ENCODE peak calls at places on chromosomes 5 and 9, in ten cellular contexts. One of them, this sample, is unnamed.

GRCh38 chr5:165029471-165029870 is 1524.1 kb downstream of the MAT2B start:
- DNase-seq in IMR-90: peak
- DNase-seq in stimulated activated CD4-positive, alpha-beta T cell treated with anti-CD3 and anti-CD28 coated beads, Interleukin-15, amount 100 ng/mL, for 48 hours: no peak
- DNase-seq in NCI-H1105: no peak
- DNase-seq in lung: no peak
- DNase-seq in mesendoderm: peak
- DNase-seq in HTR-8/SVneo: peak
- DNase-seq in right atrium auricular region: no peak
- DNase-seq in AML-193: peak
- DNase-seq in activated CD4-positive, alpha-beta T cell treated with anti-CD3 and anti-CD28 coated beads, Interleukin-2, amount 50 U/mL, for 4 hours: no peak
- DNase-seq in this sample: no peak

GRCh38 chr5:89480406-89481007 is 597.5 kb upstream of the MEF2C start:
- DNase-seq in IMR-90: no peak
- DNase-seq in stimulated activated CD4-positive, alpha-beta T cell treated with anti-CD3 and anti-CD28 coated beads, Interleukin-15, amount 100 ng/mL, for 48 hours: no peak
- DNase-seq in NCI-H1105: no peak
- DNase-seq in lung: no peak
- DNase-seq in mesendoderm: no peak
- DNase-seq in HTR-8/SVneo: no peak
- DNase-seq in right atrium auricular region: no peak
- DNase-seq in AML-193: no peak
- DNase-seq in activated CD4-positive, alpha-beta T cell treated with anti-CD3 and anti-CD28 coated beads, Interleukin-2, amount 50 U/mL, for 4 hours: no peak
- DNase-seq in this sample: no peak

GRCh38 chr9:137095664-137096517 is 9.1 kb downstream of the MAN1B1 start:
- DNase-seq in IMR-90: no peak
- DNase-seq in stimulated activated CD4-positive, alpha-beta T cell treated with anti-CD3 and anti-CD28 coated beads, Interleukin-15, amount 100 ng/mL, for 48 hours: peak
- DNase-seq in NCI-H1105: no peak
- DNase-seq in lung: no peak
- DNase-seq in mesendoderm: no peak
- DNase-seq in HTR-8/SVneo: no peak
- DNase-seq in right atrium auricular region: no peak
- DNase-seq in AML-193: no peak
- DNase-seq in activated CD4-positive, alpha-beta T cell treated with anti-CD3 and anti-CD28 coated beads, Interleukin-2, amount 50 U/mL, for 4 hours: peak
- DNase-seq in this sample: no peak

GRCh38 chr5:6843335-6843734 is 130.1 kb downstream of the TENT4A start:
- DNase-seq in IMR-90: no peak
- DNase-seq in stimulated activated CD4-positive, alpha-beta T cell treated with anti-CD3 and anti-CD28 coated beads, Interleukin-15, amount 100 ng/mL, for 48 hours: no peak
- DNase-seq in NCI-H1105: no peak
- DNase-seq in lung: no peak
- DNase-seq in mesendoderm: no peak
- DNase-seq in HTR-8/SVneo: no peak
- DNase-seq in right atrium auricular region: no peak
- DNase-seq in AML-193: no peak
- DNase-seq in activated CD4-positive, alpha-beta T cell treated with anti-CD3 and anti-CD28 coated beads, Interleukin-2, amount 50 U/mL, for 4 hours: no peak
- DNase-seq in this sample: no peak

GRCh38 chr9:93005876-93006275 is 52.6 kb upstream of the SUSD3 start:
- DNase-seq in IMR-90: no peak
- DNase-seq in stimulated activated CD4-positive, alpha-beta T cell treated with anti-CD3 and anti-CD28 coated beads, Interleukin-15, amount 100 ng/mL, for 48 hours: no peak
- DNase-seq in NCI-H1105: no peak
- DNase-seq in lung: peak
- DNase-seq in mesendoderm: no peak
- DNase-seq in HTR-8/SVneo: no peak
- DNase-seq in right atrium auricular region: no peak
- DNase-seq in AML-193: no peak
- DNase-seq in activated CD4-positive, alpha-beta T cell treated with anti-CD3 and anti-CD28 coated beads, Interleukin-2, amount 50 U/mL, for 4 hours: no peak
- DNase-seq in this sample: no peak

GRCh38 chr9:81535542-81536241 is 153.7 kb downstream of the TLE1 start:
- DNase-seq in IMR-90: peak
- DNase-seq in stimulated activated CD4-positive, alpha-beta T cell treated with anti-CD3 and anti-CD28 coated beads, Interleukin-15, amount 100 ng/mL, for 48 hours: no peak
- DNase-seq in NCI-H1105: no peak
- DNase-seq in lung: no peak
- DNase-seq in mesendoderm: no peak
- DNase-seq in HTR-8/SVneo: peak
- DNase-seq in right atrium auricular region: no peak
- DNase-seq in AML-193: no peak
- DNase-seq in activated CD4-positive, alpha-beta T cell treated with anti-CD3 and anti-CD28 coated beads, Interleukin-2, amount 50 U/mL, for 4 hours: no peak
- DNase-seq in this sample: no peak

GRCh38 chr5:21806943-21807342 is 1046.2 kb downstream of the CDH12 start:
- DNase-seq in IMR-90: peak
- DNase-seq in stimulated activated CD4-positive, alpha-beta T cell treated with anti-CD3 and anti-CD28 coated beads, Interleukin-15, amount 100 ng/mL, for 48 hours: no peak
- DNase-seq in NCI-H1105: no peak
- DNase-seq in lung: no peak
- DNase-seq in mesendoderm: no peak
- DNase-seq in HTR-8/SVneo: no peak
- DNase-seq in right atrium auricular region: no peak
- DNase-seq in AML-193: no peak
- DNase-seq in activated CD4-positive, alpha-beta T cell treated with anti-CD3 and anti-CD28 coated beads, Interleukin-2, amount 50 U/mL, for 4 hours: no peak
- DNase-seq in this sample: no peak

GRCh38 chr9:36063804-36064447 is 27.2 kb downstream of the RECK start:
- DNase-seq in IMR-90: peak
- DNase-seq in stimulated activated CD4-positive, alpha-beta T cell treated with anti-CD3 and anti-CD28 coated beads, Interleukin-15, amount 100 ng/mL, for 48 hours: no peak
- DNase-seq in NCI-H1105: no peak
- DNase-seq in lung: no peak
- DNase-seq in mesendoderm: no peak
- DNase-seq in HTR-8/SVneo: no peak
- DNase-seq in right atrium auricular region: no peak
- DNase-seq in AML-193: no peak
- DNase-seq in activated CD4-positive, alpha-beta T cell treated with anti-CD3 and anti-CD28 coated beads, Interleukin-2, amount 50 U/mL, for 4 hours: no peak
- DNase-seq in this sample: no peak

GRCh38 chr5:97629281-97629680 is 446.2 kb upstream of the RIOK2 start:
- DNase-seq in IMR-90: peak
- DNase-seq in stimulated activated CD4-positive, alpha-beta T cell treated with anti-CD3 and anti-CD28 coated beads, Interleukin-15, amount 100 ng/mL, for 48 hours: no peak
- DNase-seq in NCI-H1105: no peak
- DNase-seq in lung: peak
- DNase-seq in mesendoderm: peak
- DNase-seq in HTR-8/SVneo: peak
- DNase-seq in right atrium auricular region: peak
- DNase-seq in AML-193: no peak
- DNase-seq in activated CD4-positive, alpha-beta T cell treated with anti-CD3 and anti-CD28 coated beads, Interleukin-2, amount 50 U/mL, for 4 hours: no peak
- DNase-seq in this sample: no peak

GRCh38 chr5:41286696-41287095 is 73.4 kb upstream of the C6 start:
- DNase-seq in IMR-90: no peak
- DNase-seq in stimulated activated CD4-positive, alpha-beta T cell treated with anti-CD3 and anti-CD28 coated beads, Interleukin-15, amount 100 ng/mL, for 48 hours: no peak
- DNase-seq in NCI-H1105: no peak
- DNase-seq in lung: no peak
- DNase-seq in mesendoderm: no peak
- DNase-seq in HTR-8/SVneo: no peak
- DNase-seq in right atrium auricular region: no peak
- DNase-seq in AML-193: no peak
- DNase-seq in activated CD4-positive, alpha-beta T cell treated with anti-CD3 and anti-CD28 coated beads, Interleukin-2, amount 50 U/mL, for 4 hours: no peak
- DNase-seq in this sample: no peak

GRCh38 chr5:15748266-15748665 is 248.3 kb downstream of the FBXL7 start:
- DNase-seq in IMR-90: no peak
- DNase-seq in stimulated activated CD4-positive, alpha-beta T cell treated with anti-CD3 and anti-CD28 coated beads, Interleukin-15, amount 100 ng/mL, for 48 hours: no peak
- DNase-seq in NCI-H1105: no peak
- DNase-seq in lung: no peak
- DNase-seq in mesendoderm: no peak
- DNase-seq in HTR-8/SVneo: no peak
- DNase-seq in right atrium auricular region: no peak
- DNase-seq in AML-193: no peak
- DNase-seq in activated CD4-positive, alpha-beta T cell treated with anti-CD3 and anti-CD28 coated beads, Interleukin-2, amount 50 U/mL, for 4 hours: no peak
- DNase-seq in this sample: no peak

GRCh38 chr5:91018185-91018584 is 364.9 kb downstream of the ARRDC3 start:
- DNase-seq in IMR-90: peak
- DNase-seq in stimulated activated CD4-positive, alpha-beta T cell treated with anti-CD3 and anti-CD28 coated beads, Interleukin-15, amount 100 ng/mL, for 48 hours: no peak
- DNase-seq in NCI-H1105: no peak
- DNase-seq in lung: no peak
- DNase-seq in mesendoderm: peak
- DNase-seq in HTR-8/SVneo: no peak
- DNase-seq in right atrium auricular region: no peak
- DNase-seq in AML-193: no peak
- DNase-seq in activated CD4-positive, alpha-beta T cell treated with anti-CD3 and anti-CD28 coated beads, Interleukin-2, amount 50 U/mL, for 4 hours: no peak
- DNase-seq in this sample: no peak

GRCh38 chr5:76704131-76704663 is 11.7 kb upstream of the F2R start:
- DNase-seq in IMR-90: peak
- DNase-seq in stimulated activated CD4-positive, alpha-beta T cell treated with anti-CD3 and anti-CD28 coated beads, Interleukin-15, amount 100 ng/mL, for 48 hours: no peak
- DNase-seq in NCI-H1105: no peak
- DNase-seq in lung: no peak
- DNase-seq in mesendoderm: no peak
- DNase-seq in HTR-8/SVneo: no peak
- DNase-seq in right atrium auricular region: no peak
- DNase-seq in AML-193: no peak
- DNase-seq in activated CD4-positive, alpha-beta T cell treated with anti-CD3 and anti-CD28 coated beads, Interleukin-2, amount 50 U/mL, for 4 hours: no peak
- DNase-seq in this sample: no peak

GRCh38 chr5:138449501-138450239 is 10.8 kb downstream of the REEP2 start:
- DNase-seq in IMR-90: peak
- DNase-seq in stimulated activated CD4-positive, alpha-beta T cell treated with anti-CD3 and anti-CD28 coated beads, Interleukin-15, amount 100 ng/mL, for 48 hours: peak
- DNase-seq in NCI-H1105: no peak
- DNase-seq in lung: peak
- DNase-seq in mesendoderm: peak
- DNase-seq in HTR-8/SVneo: peak
- DNase-seq in right atrium auricular region: peak
- DNase-seq in AML-193: peak
- DNase-seq in activated CD4-positive, alpha-beta T cell treated with anti-CD3 and anti-CD28 coated beads, Interleukin-2, amount 50 U/mL, for 4 hours: peak
- DNase-seq in this sample: peak

GRCh38 chr5:177447611-177448243 is 1.1 kb downstream of the PRR7 start:
- DNase-seq in IMR-90: peak
- DNase-seq in stimulated activated CD4-positive, alpha-beta T cell treated with anti-CD3 and anti-CD28 coated beads, Interleukin-15, amount 100 ng/mL, for 48 hours: no peak
- DNase-seq in NCI-H1105: no peak
- DNase-seq in lung: no peak
- DNase-seq in mesendoderm: peak
- DNase-seq in HTR-8/SVneo: peak
- DNase-seq in right atrium auricular region: no peak
- DNase-seq in AML-193: peak
- DNase-seq in activated CD4-positive, alpha-beta T cell treated with anti-CD3 and anti-CD28 coated beads, Interleukin-2, amount 50 U/mL, for 4 hours: no peak
- DNase-seq in this sample: peak

GRCh38 chr5:40812125-40812524 is 14.0 kb upstream of the PRKAA1 start:
- DNase-seq in IMR-90: no peak
- DNase-seq in stimulated activated CD4-positive, alpha-beta T cell treated with anti-CD3 and anti-CD28 coated beads, Interleukin-15, amount 100 ng/mL, for 48 hours: no peak
- DNase-seq in NCI-H1105: no peak
- DNase-seq in lung: no peak
- DNase-seq in mesendoderm: no peak
- DNase-seq in HTR-8/SVneo: no peak
- DNase-seq in right atrium auricular region: no peak
- DNase-seq in AML-193: no peak
- DNase-seq in activated CD4-positive, alpha-beta T cell treated with anti-CD3 and anti-CD28 coated beads, Interleukin-2, amount 50 U/mL, for 4 hours: no peak
- DNase-seq in this sample: no peak

GRCh38 chr9:806285-807156 is 35.0 kb upstream of the DMRT1 start:
- DNase-seq in IMR-90: peak
- DNase-seq in stimulated activated CD4-positive, alpha-beta T cell treated with anti-CD3 and anti-CD28 coated beads, Interleukin-15, amount 100 ng/mL, for 48 hours: no peak
- DNase-seq in NCI-H1105: peak
- DNase-seq in lung: no peak
- DNase-seq in mesendoderm: peak
- DNase-seq in HTR-8/SVneo: peak
- DNase-seq in right atrium auricular region: no peak
- DNase-seq in AML-193: peak
- DNase-seq in activated CD4-positive, alpha-beta T cell treated with anti-CD3 and anti-CD28 coated beads, Interleukin-2, amount 50 U/mL, for 4 hours: no peak
- DNase-seq in this sample: no peak

GRCh38 chr5:169581580-169582227 is 1.9 kb upstream of the SPDL1 start:
- DNase-seq in IMR-90: peak
- DNase-seq in stimulated activated CD4-positive, alpha-beta T cell treated with anti-CD3 and anti-CD28 coated beads, Interleukin-15, amount 100 ng/mL, for 48 hours: peak
- DNase-seq in NCI-H1105: no peak
- DNase-seq in lung: peak
- DNase-seq in mesendoderm: peak
- DNase-seq in HTR-8/SVneo: peak
- DNase-seq in right atrium auricular region: peak
- DNase-seq in AML-193: peak
- DNase-seq in activated CD4-positive, alpha-beta T cell treated with anti-CD3 and anti-CD28 coated beads, Interleukin-2, amount 50 U/mL, for 4 hours: peak
- DNase-seq in this sample: peak

GRCh38 chr5:120655828-120656435 is 191.8 kb downstream of the PRR16 start:
- DNase-seq in IMR-90: peak
- DNase-seq in stimulated activated CD4-positive, alpha-beta T cell treated with anti-CD3 and anti-CD28 coated beads, Interleukin-15, amount 100 ng/mL, for 48 hours: no peak
- DNase-seq in NCI-H1105: no peak
- DNase-seq in lung: peak
- DNase-seq in mesendoderm: peak
- DNase-seq in HTR-8/SVneo: no peak
- DNase-seq in right atrium auricular region: no peak
- DNase-seq in AML-193: no peak
- DNase-seq in activated CD4-positive, alpha-beta T cell treated with anti-CD3 and anti-CD28 coated beads, Interleukin-2, amount 50 U/mL, for 4 hours: no peak
- DNase-seq in this sample: no peak

GRCh38 chr9:122011818-122012498 is 81.2 kb downstream of the TTLL11 start:
- DNase-seq in IMR-90: no peak
- DNase-seq in stimulated activated CD4-positive, alpha-beta T cell treated with anti-CD3 and anti-CD28 coated beads, Interleukin-15, amount 100 ng/mL, for 48 hours: no peak
- DNase-seq in NCI-H1105: no peak
- DNase-seq in lung: no peak
- DNase-seq in mesendoderm: no peak
- DNase-seq in HTR-8/SVneo: no peak
- DNase-seq in right atrium auricular region: no peak
- DNase-seq in AML-193: no peak
- DNase-seq in activated CD4-positive, alpha-beta T cell treated with anti-CD3 and anti-CD28 coated beads, Interleukin-2, amount 50 U/mL, for 4 hours: no peak
- DNase-seq in this sample: no peak

GRCh38 chr9:120477534-120478001 is 102.4 kb downstream of the CDK5RAP2 start:
- DNase-seq in IMR-90: peak
- DNase-seq in stimulated activated CD4-positive, alpha-beta T cell treated with anti-CD3 and anti-CD28 coated beads, Interleukin-15, amount 100 ng/mL, for 48 hours: no peak
- DNase-seq in NCI-H1105: no peak
- DNase-seq in lung: peak
- DNase-seq in mesendoderm: peak
- DNase-seq in HTR-8/SVneo: peak
- DNase-seq in right atrium auricular region: peak
- DNase-seq in AML-193: peak
- DNase-seq in activated CD4-positive, alpha-beta T cell treated with anti-CD3 and anti-CD28 coated beads, Interleukin-2, amount 50 U/mL, for 4 hours: no peak
- DNase-seq in this sample: peak

GRCh38 chr5:176533894-176534611 is 3.1 kb downstream of the RNF44 start:
- DNase-seq in IMR-90: peak
- DNase-seq in stimulated activated CD4-positive, alpha-beta T cell treated with anti-CD3 and anti-CD28 coated beads, Interleukin-15, amount 100 ng/mL, for 48 hours: no peak
- DNase-seq in NCI-H1105: no peak
- DNase-seq in lung: no peak
- DNase-seq in mesendoderm: no peak
- DNase-seq in HTR-8/SVneo: no peak
- DNase-seq in right atrium auricular region: no peak
- DNase-seq in AML-193: peak
- DNase-seq in activated CD4-positive, alpha-beta T cell treated with anti-CD3 and anti-CD28 coated beads, Interleukin-2, amount 50 U/mL, for 4 hours: no peak
- DNase-seq in this sample: no peak

GRCh38 chr9:97850746-97851449 is 2.1 kb upstream of the FOXE1 start:
- DNase-seq in IMR-90: no peak
- DNase-seq in stimulated activated CD4-positive, alpha-beta T cell treated with anti-CD3 and anti-CD28 coated beads, Interleukin-15, amount 100 ng/mL, for 48 hours: no peak
- DNase-seq in NCI-H1105: no peak
- DNase-seq in lung: no peak
- DNase-seq in mesendoderm: no peak
- DNase-seq in HTR-8/SVneo: no peak
- DNase-seq in right atrium auricular region: no peak
- DNase-seq in AML-193: no peak
- DNase-seq in activated CD4-positive, alpha-beta T cell treated with anti-CD3 and anti-CD28 coated beads, Interleukin-2, amount 50 U/mL, for 4 hours: no peak
- DNase-seq in this sample: no peak

GRCh38 chr5:132822650-132823480 is 7.6 kb downstream of the SHROOM1 start:
- DNase-seq in IMR-90: no peak
- DNase-seq in stimulated activated CD4-positive, alpha-beta T cell treated with anti-CD3 and anti-CD28 coated beads, Interleukin-15, amount 100 ng/mL, for 48 hours: no peak
- DNase-seq in NCI-H1105: no peak
- DNase-seq in lung: no peak
- DNase-seq in mesendoderm: peak
- DNase-seq in HTR-8/SVneo: no peak
- DNase-seq in right atrium auricular region: no peak
- DNase-seq in AML-193: no peak
- DNase-seq in activated CD4-positive, alpha-beta T cell treated with anti-CD3 and anti-CD28 coated beads, Interleukin-2, amount 50 U/mL, for 4 hours: no peak
- DNase-seq in this sample: no peak

GRCh38 chr5:31530541-31531265 is 1.2 kb downstream of the DROSHA start:
- DNase-seq in IMR-90: no peak
- DNase-seq in stimulated activated CD4-positive, alpha-beta T cell treated with anti-CD3 and anti-CD28 coated beads, Interleukin-15, amount 100 ng/mL, for 48 hours: no peak
- DNase-seq in NCI-H1105: no peak
- DNase-seq in lung: no peak
- DNase-seq in mesendoderm: no peak
- DNase-seq in HTR-8/SVneo: no peak
- DNase-seq in right atrium auricular region: no peak
- DNase-seq in AML-193: no peak
- DNase-seq in activated CD4-positive, alpha-beta T cell treated with anti-CD3 and anti-CD28 coated beads, Interleukin-2, amount 50 U/mL, for 4 hours: no peak
- DNase-seq in this sample: no peak

GRCh38 chr5:131932235-131932634 is 13.2 kb downstream of the MEIKIN start:
- DNase-seq in IMR-90: no peak
- DNase-seq in stimulated activated CD4-positive, alpha-beta T cell treated with anti-CD3 and anti-CD28 coated beads, Interleukin-15, amount 100 ng/mL, for 48 hours: no peak
- DNase-seq in NCI-H1105: no peak
- DNase-seq in lung: no peak
- DNase-seq in mesendoderm: no peak
- DNase-seq in HTR-8/SVneo: no peak
- DNase-seq in right atrium auricular region: no peak
- DNase-seq in AML-193: no peak
- DNase-seq in activated CD4-positive, alpha-beta T cell treated with anti-CD3 and anti-CD28 coated beads, Interleukin-2, amount 50 U/mL, for 4 hours: no peak
- DNase-seq in this sample: no peak

GRCh38 chr5:23269981-23270380 is 237.4 kb upstream of the PRDM9 start:
- DNase-seq in IMR-90: no peak
- DNase-seq in stimulated activated CD4-positive, alpha-beta T cell treated with anti-CD3 and anti-CD28 coated beads, Interleukin-15, amount 100 ng/mL, for 48 hours: no peak
- DNase-seq in NCI-H1105: no peak
- DNase-seq in lung: no peak
- DNase-seq in mesendoderm: no peak
- DNase-seq in HTR-8/SVneo: no peak
- DNase-seq in right atrium auricular region: no peak
- DNase-seq in AML-193: no peak
- DNase-seq in activated CD4-positive, alpha-beta T cell treated with anti-CD3 and anti-CD28 coated beads, Interleukin-2, amount 50 U/mL, for 4 hours: no peak
- DNase-seq in this sample: no peak

GRCh38 chr5:55438931-55439477 is 95.8 kb downstream of the PLPP1 start:
- DNase-seq in IMR-90: peak
- DNase-seq in stimulated activated CD4-positive, alpha-beta T cell treated with anti-CD3 and anti-CD28 coated beads, Interleukin-15, amount 100 ng/mL, for 48 hours: no peak
- DNase-seq in NCI-H1105: no peak
- DNase-seq in lung: no peak
- DNase-seq in mesendoderm: peak
- DNase-seq in HTR-8/SVneo: no peak
- DNase-seq in right atrium auricular region: no peak
- DNase-seq in AML-193: no peak
- DNase-seq in activated CD4-positive, alpha-beta T cell treated with anti-CD3 and anti-CD28 coated beads, Interleukin-2, amount 50 U/mL, for 4 hours: no peak
- DNase-seq in this sample: no peak

This sample was measured in substantia nigra.